ENCODE peak calls at places on chromosomes 13 and 19, in seven cellular contexts. W is suprapubic skin; U is iPS DF 6.9; L is vagina; B is lower lobe of right lung; Y is CD4-positive, alpha-beta memory T cell; X is mesendoderm. A is an unnamed sample. For H3K4me1, the result is how much of the 10 kb centered on the place peaks cover.

GRCh38 chr19:58001895-58002369 is 688 bp downstream of the ZNF606 start:
- DNase-seq in W (no peak), U (no peak), L (no peak), B (no peak), Y (no peak), X (peak), A (no peak)

GRCh38 chr13:34640179-34640929 is 301.7 kb upstream of the NBEA start:
- DNase-seq in W (no peak), U (no peak), L (no peak), B (no peak), Y (no peak), X (peak), A (no peak)

GRCh38 chr13:29849071-29849541 is 1.3 kb downstream of the UBL3 start:
- DNase-seq in W (no peak), U (no peak), L (no peak), B (no peak), Y (peak), X (peak), A (no peak)

GRCh38 chr13:79447741-79448140 is 33.2 kb upstream of the NDFIP2 start:
- DNase-seq in W (no peak), U (no peak), L (no peak), B (no peak), Y (no peak), X (peak), A (no peak)

GRCh38 chr13:27463500-27463899 is 13.1 kb upstream of the MTIF3 start:
- DNase-seq in W (peak), U (no peak), L (no peak), B (no peak), Y (no peak), X (no peak), A (no peak)

GRCh38 chr13:74570834-74571233 is 436.6 kb upstream of the KLF12 start:
- DNase-seq in W (no peak), U (no peak), L (no peak), B (no peak), Y (no peak), X (peak), A (no peak)

GRCh38 chr13:114067381-114067885 is 65.0 kb downstream of the RASA3 start:
- DNase-seq in W (no peak), U (no peak), L (no peak), B (no peak), Y (peak), X (no peak), A (peak)

GRCh38 chr13:77448689-77449088 is 86.8 kb upstream of the SCEL start:
- DNase-seq in W (no peak), U (no peak), L (no peak), B (peak), Y (no peak), X (peak), A (peak)

GRCh38 chr19:38642176-38642575 is 5.3 kb upstream of the ACTN4 start:
- DNase-seq in W (no peak), U (no peak), L (no peak), B (no peak), Y (no peak), X (no peak), A (no peak)

GRCh38 chr13:80363890-80364503 is 23.1 kb upstream of the SPRY2 start:
- DNase-seq in W (no peak), U (no peak), L (no peak), B (no peak), Y (no peak), X (peak), A (no peak)

GRCh38 chr13:41858783-41859182 is 102.1 kb downstream of the VWA8 start:
- DNase-seq in W (no peak), U (no peak), L (no peak), B (no peak), Y (no peak), X (no peak), A (no peak)

GRCh38 chr13:94417294-94417693 is 62.2 kb downstream of the DCT start:
- DNase-seq in W (no peak), U (no peak), L (no peak), B (no peak), Y (no peak), X (no peak), A (no peak)

GRCh38 chr19:54045771-54046170 is 17.9 kb downstream of the VSTM1 start:
- DNase-seq in W (no peak), U (no peak), L (no peak), B (no peak), Y (no peak), X (no peak), A (no peak)

GRCh38 chr13:34867590-34867989 is 74.5 kb upstream of the NBEA start:
- DNase-seq in W (no peak), U (no peak), L (no peak), B (no peak), Y (no peak), X (no peak), A (no peak)

GRCh38 chr13:82772802-82773201 is 1109.5 kb downstream of the SLITRK1 start:
- DNase-seq in W (no peak), U (no peak), L (no peak), B (no peak), Y (no peak), X (no peak), A (no peak)

GRCh38 chr19:42422576-42423461 is 4.4 kb downstream of the LIPE start:
- DNase-seq in W (no peak), U (no peak), L (no peak), B (no peak), Y (peak), X (peak), A (no peak)

DNA sequence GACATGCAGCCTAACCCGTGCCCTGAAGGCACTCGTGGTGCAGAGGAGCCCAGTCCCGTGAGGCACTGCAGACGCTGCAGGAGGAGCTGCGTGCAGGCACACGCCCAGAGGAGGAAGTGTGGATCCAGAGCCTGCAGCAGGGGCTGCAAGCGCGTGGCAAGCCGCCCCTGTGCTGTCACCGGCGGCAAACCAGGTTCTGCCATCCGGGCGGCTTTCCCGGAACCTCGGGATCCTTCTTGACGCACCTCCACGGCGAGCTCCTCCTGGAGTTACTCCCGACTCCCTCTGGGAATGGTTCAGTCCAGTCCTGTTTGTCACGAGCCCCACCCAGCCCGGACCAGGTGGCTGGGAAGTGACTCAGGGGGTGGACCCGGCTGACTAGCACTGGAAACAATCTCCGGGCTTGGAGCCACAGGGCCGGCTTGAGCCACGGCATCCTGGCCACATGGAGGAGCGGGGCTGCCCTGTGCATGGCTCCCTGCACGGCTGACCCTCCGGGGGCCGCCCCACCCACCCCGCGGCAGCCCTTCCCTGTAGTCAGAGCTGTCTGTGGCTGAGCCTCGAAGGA is 10.2 kb downstream of the DPP9 start:
- DNase-seq in W (peak), U (no peak), L (peak), B (no peak), Y (no peak), X (no peak), A (peak)
- H3K4me1 ChIP-seq in W (half or more), U (under half), L (under half), B (half or more), Y (under half), X (under half), A (half or more)

DNA sequence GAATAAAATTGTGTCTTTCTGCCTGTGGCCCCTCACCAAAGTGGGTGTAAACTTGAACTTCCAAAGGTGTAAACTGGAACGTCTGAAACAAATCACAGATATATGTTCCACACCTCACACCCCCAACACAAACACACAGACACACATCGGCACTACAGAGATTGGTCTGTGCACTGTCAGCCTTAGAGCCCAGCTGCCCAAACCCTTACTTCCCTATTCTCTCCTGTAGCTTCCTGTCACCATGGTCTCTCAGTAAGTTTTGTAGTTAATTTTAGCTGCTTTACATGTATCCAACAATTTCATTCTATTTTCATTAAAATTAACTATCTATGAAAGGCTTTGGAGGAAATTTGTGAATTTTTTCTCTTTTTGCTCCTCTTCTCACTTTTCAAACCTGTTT is 5.4 kb downstream of the TM9SF2 start:
- DNase-seq in W (no peak), U (no peak), L (no peak), B (no peak), Y (no peak), X (no peak), A (no peak)
- H3K4me1 ChIP-seq in W (half or more), U (under half), L (half or more), B (half or more), Y (half or more), X (under half), A (under half)

GRCh38 chr19:5949792-5950305 is 28.1 kb downstream of the RANBP3 start:
- DNase-seq in W (no peak), U (no peak), L (no peak), B (peak), Y (peak), X (no peak), A (no peak)

GRCh38 chr19:5951338-5951861 is 26.5 kb downstream of the RANBP3 start:
- DNase-seq in W (no peak), U (no peak), L (no peak), B (peak), Y (no peak), X (peak), A (no peak)

GRCh38 chr19:5950744-5951143 is 27.2 kb downstream of the RANBP3 start:
- DNase-seq in W (no peak), U (no peak), L (no peak), B (no peak), Y (no peak), X (no peak), A (no peak)

GRCh38 chr19:5947435-5947834 is 30.5 kb downstream of the RANBP3 start:
- DNase-seq in W (no peak), U (no peak), L (peak), B (peak), Y (no peak), X (no peak), A (peak)

GRCh38 chr19:5948697-5949564 is 29.0 kb downstream of the RANBP3 start:
- DNase-seq in W (no peak), U (no peak), L (no peak), B (no peak), Y (no peak), X (no peak), A (no peak)
- H3K4me1 ChIP-seq in W (half or more), U (under half), L (half or more), B (half or more), Y (half or more), X (under half), A (under half)

GRCh38 chr13:110365876-110366275 is 58.8 kb downstream of the COL4A2 start:
- DNase-seq in W (no peak), U (no peak), L (no peak), B (no peak), Y (no peak), X (no peak), A (no peak)

GRCh38 chr13:110369400-110369799 is 62.3 kb downstream of the COL4A2 start:
- DNase-seq in W (no peak), U (no peak), L (no peak), B (no peak), Y (no peak), X (no peak), A (no peak)

GRCh38 chr13:110367620-110368019 is 60.5 kb downstream of the COL4A2 start:
- DNase-seq in W (no peak), U (no peak), L (no peak), B (no peak), Y (no peak), X (no peak), A (no peak)

GRCh38 chr13:110366733-110367132 is 59.6 kb downstream of the COL4A2 start:
- DNase-seq in W (no peak), U (no peak), L (no peak), B (no peak), Y (no peak), X (no peak), A (no peak)

GRCh38 chr13:110368408-110368807 is 61.3 kb downstream of the COL4A2 start:
- DNase-seq in W (no peak), U (no peak), L (no peak), B (no peak), Y (no peak), X (no peak), A (no peak)
- H3K4me1 ChIP-seq in W (under half), U (under half), L (under half), B (under half), Y (under half), X (under half), A (under half)

DNA sequence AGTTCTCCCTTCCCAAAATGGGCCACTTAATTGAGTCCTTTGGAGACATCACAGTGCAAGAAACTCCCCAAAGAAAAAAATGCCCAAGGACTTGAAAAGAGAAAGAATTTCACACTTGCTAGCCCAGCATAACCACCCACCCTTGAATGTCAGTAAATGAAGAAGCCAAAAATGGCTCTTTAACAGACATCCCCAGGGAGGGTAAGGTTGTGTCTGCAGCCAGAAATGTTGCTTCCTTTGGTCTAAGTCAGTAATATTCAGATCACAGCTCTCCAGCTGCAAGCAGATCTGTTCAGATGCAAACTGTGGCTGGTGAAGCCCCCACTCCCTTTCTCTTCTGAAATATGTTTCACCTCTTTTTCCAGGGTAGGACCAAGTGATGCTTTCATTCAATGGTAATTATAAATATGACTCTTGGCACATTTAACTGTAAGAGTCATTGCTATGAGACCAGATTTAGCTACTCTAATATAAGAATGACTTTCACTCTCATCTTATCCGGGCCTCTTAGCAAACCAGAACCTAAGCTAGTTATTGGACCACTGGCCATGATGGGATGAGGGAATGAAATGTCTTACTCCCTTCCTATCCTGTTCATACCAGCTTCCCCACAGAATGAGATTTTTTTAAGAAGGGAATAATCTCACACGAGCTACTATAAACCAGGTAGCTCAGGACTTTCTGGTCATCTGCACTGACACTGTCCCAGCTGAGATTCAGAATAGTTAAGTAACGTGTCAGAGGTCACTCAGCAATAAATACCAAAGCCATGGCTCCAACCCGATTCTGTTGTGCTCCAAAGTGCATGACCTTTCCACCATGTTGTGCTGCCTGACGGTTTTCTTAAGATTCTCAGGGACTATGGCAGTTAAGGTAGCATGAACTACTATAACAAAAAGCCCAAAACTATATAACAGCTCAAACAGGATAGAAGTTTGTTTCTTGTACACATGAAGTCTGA is 234.1 kb downstream of the FOXO1 start:
- DNase-seq in W (no peak), U (no peak), L (no peak), B (no peak), Y (no peak), X (no peak), A (no peak)
- H3K4me1 ChIP-seq in W (under half), U (under half), L (under half), B (under half), Y (under half), X (under half), A (under half)

GRCh38 chr13:75936791-75937190 is 300.7 kb downstream of the LMO7 start:
- DNase-seq in W (no peak), U (no peak), L (no peak), B (no peak), Y (no peak), X (no peak), A (no peak)

GRCh38 chr13:75935805-75936204 is 299.7 kb downstream of the LMO7 start:
- DNase-seq in W (no peak), U (peak), L (no peak), B (no peak), Y (no peak), X (peak), A (no peak)

GRCh38 chr13:75934889-75935288 is 298.8 kb downstream of the LMO7 start:
- DNase-seq in W (no peak), U (no peak), L (no peak), B (no peak), Y (no peak), X (no peak), A (no peak)

GRCh38 chr13:75938811-75939525 is 302.8 kb downstream of the LMO7 start:
- DNase-seq in W (no peak), U (no peak), L (no peak), B (no peak), Y (no peak), X (no peak), A (no peak)
- H3K4me1 ChIP-seq in W (under half), U (under half), L (under half), B (under half), Y (under half), X (under half), A (under half)

GRCh38 chr19:10110972-10111317 is 548 bp upstream of the P2RY11 start:
- DNase-seq in W (no peak), U (no peak), L (no peak), B (no peak), Y (no peak), X (no peak), A (no peak)
- H3K4me1 ChIP-seq in W (under half), U (under half), L (under half), B (under half), Y (half or more), X (under half), A (under half)

DNA sequence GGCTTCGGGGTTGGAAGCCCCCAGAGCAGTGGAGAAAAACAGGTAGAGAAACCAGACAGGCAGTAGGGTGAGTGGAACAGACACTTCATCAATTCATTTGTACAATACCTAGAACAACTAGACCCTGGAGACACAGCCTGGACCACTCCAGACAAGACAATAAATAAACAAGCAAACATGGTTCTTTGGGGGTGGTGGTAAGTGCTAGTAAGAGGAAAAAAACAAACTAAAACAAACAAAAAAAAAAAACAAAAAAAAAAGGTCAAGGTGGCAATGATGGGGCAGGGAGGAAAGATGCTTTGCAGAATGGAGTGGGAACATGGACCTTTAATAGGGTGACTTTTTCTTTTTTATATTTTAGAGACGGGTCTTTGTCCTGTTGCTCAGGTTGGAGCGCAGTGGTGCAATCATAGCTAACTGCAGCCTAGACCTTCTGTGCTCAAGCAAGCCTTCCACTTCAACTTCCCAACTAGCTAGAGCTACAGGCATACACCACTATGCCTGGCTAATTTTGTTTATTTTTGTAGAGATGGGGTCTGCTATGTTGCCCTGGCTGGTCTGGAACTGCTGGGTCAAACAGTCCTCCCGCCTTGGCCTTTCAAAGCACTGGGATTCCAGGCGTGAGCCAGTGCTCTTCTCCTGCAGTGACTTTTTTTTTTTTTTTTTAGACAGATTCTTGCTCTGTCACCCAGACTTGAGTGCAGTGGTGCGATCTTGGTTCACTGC is 3.1 kb downstream of the JUNB start:
- DNase-seq in W (no peak), U (no peak), L (peak), B (no peak), Y (peak), X (no peak), A (no peak)
- H3K4me1 ChIP-seq in W (under half), U (under half), L (under half), B (under half), Y (under half), X (under half), A (under half)

GRCh38 chr19:13882419-13882795 is 5.5 kb downstream of the NANOS3 start:
- DNase-seq in W (no peak), U (no peak), L (no peak), B (no peak), Y (no peak), X (no peak), A (peak)

GRCh38 chr19:13881692-13882418 is 4.9 kb downstream of the NANOS3 start:
- DNase-seq in W (no peak), U (no peak), L (no peak), B (peak), Y (peak), X (peak), A (no peak)

GRCh38 chr19:13883665-13884064 is 6.7 kb downstream of the NANOS3 start:
- DNase-seq in W (no peak), U (no peak), L (no peak), B (no peak), Y (no peak), X (peak), A (no peak)

GRCh38 chr19:13881231-13881691 is 4.3 kb downstream of the NANOS3 start:
- DNase-seq in W (no peak), U (no peak), L (no peak), B (no peak), Y (no peak), X (peak), A (no peak)

DNA sequence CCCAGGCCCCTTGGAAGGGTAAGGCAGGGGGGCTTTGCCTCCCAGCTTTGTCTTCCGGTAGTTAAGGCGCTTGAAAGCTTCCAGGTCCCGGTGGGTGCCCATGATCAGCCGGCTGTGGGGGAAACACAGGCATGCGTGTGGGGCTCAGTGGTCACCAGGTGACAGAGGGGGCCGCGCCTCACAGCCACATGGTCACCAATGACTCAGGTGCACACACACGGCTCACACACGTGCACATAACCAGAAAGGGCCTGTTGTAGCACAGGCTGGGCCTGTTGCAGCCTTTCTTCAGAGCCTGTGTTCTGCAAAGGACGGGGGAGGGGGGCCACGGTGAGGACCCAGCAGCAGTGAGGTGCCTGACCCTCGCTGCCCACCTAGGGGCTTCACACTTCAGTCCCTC is 5.9 kb downstream of the NANOS3 start:
- DNase-seq in W (no peak), U (no peak), L (no peak), B (no peak), Y (no peak), X (no peak), A (peak)
- H3K4me1 ChIP-seq in W (half or more), U (under half), L (half or more), B (under half), Y (under half), X (under half), A (under half)

A was measured in right lobe of liver.